ENCODE peak calls at places on chromosomes 7 and 10, in ten cellular contexts. One of them, this sample, is unnamed.

GRCh38 chr10:86411281-86411841 is 44.8 kb upstream of the GRID1 start:
- ATAC-seq in thoracic aorta: peak; percentile 78
- ATAC-seq in mucosa of descending colon: peak; percentile 85
- ATAC-seq in Panc1: no peak
- ATAC-seq in left lung: peak; percentile 75
- ATAC-seq in heart right ventricle: peak; percentile 84
- ATAC-seq in upper lobe of left lung: no peak
- ATAC-seq in HCT116: no peak
- ATAC-seq in heart left ventricle: peak; percentile 89
- ATAC-seq in naive thymus-derived CD4-positive, alpha-beta T cell: peak; percentile 70
- ATAC-seq in this sample: no peak

GRCh38 chr7:91569702-91570457 is 305.6 kb downstream of the FZD1 start:
- ATAC-seq in thoracic aorta: no peak
- ATAC-seq in mucosa of descending colon: no peak
- ATAC-seq in Panc1: no peak
- ATAC-seq in left lung: peak; percentile 25
- ATAC-seq in heart right ventricle: no peak
- ATAC-seq in upper lobe of left lung: no peak
- ATAC-seq in HCT116: no peak
- ATAC-seq in heart left ventricle: no peak
- ATAC-seq in naive thymus-derived CD4-positive, alpha-beta T cell: no peak
- ATAC-seq in this sample: no peak

GRCh38 chr7:94423865-94424264 is 29.2 kb downstream of the COL1A2 start:
- ATAC-seq in thoracic aorta: no peak
- ATAC-seq in mucosa of descending colon: no peak
- ATAC-seq in Panc1: no peak
- ATAC-seq in left lung: no peak
- ATAC-seq in heart right ventricle: no peak
- ATAC-seq in upper lobe of left lung: no peak
- ATAC-seq in HCT116: no peak
- ATAC-seq in heart left ventricle: no peak
- ATAC-seq in naive thymus-derived CD4-positive, alpha-beta T cell: no peak
- ATAC-seq in this sample: peak; percentile 75

GRCh38 chr7:130921391-130922180 is 187.6 kb upstream of the KLF14 start:
- ATAC-seq in thoracic aorta: peak; percentile 82
- ATAC-seq in mucosa of descending colon: peak; percentile 51
- ATAC-seq in Panc1: peak; percentile 33
- ATAC-seq in left lung: peak; percentile 63
- ATAC-seq in heart right ventricle: peak; percentile 84
- ATAC-seq in upper lobe of left lung: peak; percentile 80
- ATAC-seq in HCT116: no peak
- ATAC-seq in heart left ventricle: peak; percentile 92
- ATAC-seq in naive thymus-derived CD4-positive, alpha-beta T cell: no peak
- ATAC-seq in this sample: peak; percentile 78

GRCh38 chr10:129140861-129141260 is 326.2 kb upstream of the MGMT start:
- ATAC-seq in thoracic aorta: no peak
- ATAC-seq in mucosa of descending colon: no peak
- ATAC-seq in Panc1: no peak
- ATAC-seq in left lung: peak; percentile 44
- ATAC-seq in heart right ventricle: no peak
- ATAC-seq in upper lobe of left lung: no peak
- ATAC-seq in HCT116: no peak
- ATAC-seq in heart left ventricle: peak; percentile 61
- ATAC-seq in naive thymus-derived CD4-positive, alpha-beta T cell: peak; percentile 60
- ATAC-seq in this sample: no peak

GRCh38 chr7:37377231-37377630 is 71.4 kb downstream of the ELMO1 start:
- ATAC-seq in thoracic aorta: no peak
- ATAC-seq in mucosa of descending colon: no peak
- ATAC-seq in Panc1: no peak
- ATAC-seq in left lung: no peak
- ATAC-seq in heart right ventricle: no peak
- ATAC-seq in upper lobe of left lung: no peak
- ATAC-seq in HCT116: no peak
- ATAC-seq in heart left ventricle: no peak
- ATAC-seq in naive thymus-derived CD4-positive, alpha-beta T cell: peak; percentile 38
- ATAC-seq in this sample: no peak

GRCh38 chr10:11685787-11686218 is 56.4 kb upstream of the ECHDC3 start:
- ATAC-seq in thoracic aorta: no peak
- ATAC-seq in mucosa of descending colon: peak; percentile 49
- ATAC-seq in Panc1: no peak
- ATAC-seq in left lung: peak; percentile 45
- ATAC-seq in heart right ventricle: no peak
- ATAC-seq in upper lobe of left lung: no peak
- ATAC-seq in HCT116: peak; percentile 4
- ATAC-seq in heart left ventricle: no peak
- ATAC-seq in naive thymus-derived CD4-positive, alpha-beta T cell: peak; percentile 43
- ATAC-seq in this sample: no peak

GRCh38 chr10:12921163-12921562 is 80.3 kb downstream of the CCDC3 start:
- ATAC-seq in thoracic aorta: no peak
- ATAC-seq in mucosa of descending colon: no peak
- ATAC-seq in Panc1: no peak
- ATAC-seq in left lung: no peak
- ATAC-seq in heart right ventricle: no peak
- ATAC-seq in upper lobe of left lung: no peak
- ATAC-seq in HCT116: no peak
- ATAC-seq in heart left ventricle: no peak
- ATAC-seq in naive thymus-derived CD4-positive, alpha-beta T cell: no peak
- ATAC-seq in this sample: no peak

GRCh38 chr10:75971402-75972211 is 540.2 kb downstream of the LRMDA start:
- ATAC-seq in thoracic aorta: no peak
- ATAC-seq in mucosa of descending colon: peak; percentile 25
- ATAC-seq in Panc1: no peak
- ATAC-seq in left lung: peak; percentile 73
- ATAC-seq in heart right ventricle: peak; percentile 43
- ATAC-seq in upper lobe of left lung: no peak
- ATAC-seq in HCT116: no peak
- ATAC-seq in heart left ventricle: peak; percentile 33
- ATAC-seq in naive thymus-derived CD4-positive, alpha-beta T cell: no peak
- ATAC-seq in this sample: peak; percentile 62

GRCh38 chr7:2701832-2702593 is 14.0 kb downstream of the AMZ1 start:
- ATAC-seq in thoracic aorta: no peak
- ATAC-seq in mucosa of descending colon: peak; percentile 14
- ATAC-seq in Panc1: peak; percentile 37
- ATAC-seq in left lung: peak; percentile 32
- ATAC-seq in heart right ventricle: peak; percentile 59
- ATAC-seq in upper lobe of left lung: peak; percentile 24
- ATAC-seq in HCT116: no peak
- ATAC-seq in heart left ventricle: peak; percentile 73
- ATAC-seq in naive thymus-derived CD4-positive, alpha-beta T cell: no peak
- ATAC-seq in this sample: peak; percentile 88

GRCh38 chr10:124477614-124478363 is 16.2 kb downstream of the LHPP start:
- ATAC-seq in thoracic aorta: no peak
- ATAC-seq in mucosa of descending colon: no peak
- ATAC-seq in Panc1: peak; percentile 39
- ATAC-seq in left lung: no peak
- ATAC-seq in heart right ventricle: no peak
- ATAC-seq in upper lobe of left lung: no peak
- ATAC-seq in HCT116: no peak
- ATAC-seq in heart left ventricle: peak; percentile 16
- ATAC-seq in naive thymus-derived CD4-positive, alpha-beta T cell: no peak
- ATAC-seq in this sample: no peak

GRCh38 chr10:32459072-32459703 is 13.2 kb downstream of the CCDC7 start:
- ATAC-seq in thoracic aorta: no peak
- ATAC-seq in mucosa of descending colon: peak; percentile 73
- ATAC-seq in Panc1: no peak
- ATAC-seq in left lung: peak; percentile 86
- ATAC-seq in heart right ventricle: no peak
- ATAC-seq in upper lobe of left lung: no peak
- ATAC-seq in HCT116: no peak
- ATAC-seq in heart left ventricle: peak; percentile 18
- ATAC-seq in naive thymus-derived CD4-positive, alpha-beta T cell: peak; percentile 100
- ATAC-seq in this sample: no peak

GRCh38 chr7:134813668-134814067 is 34.2 kb downstream of the CALD1 start:
- ATAC-seq in thoracic aorta: no peak
- ATAC-seq in mucosa of descending colon: peak; percentile 31
- ATAC-seq in Panc1: no peak
- ATAC-seq in left lung: no peak
- ATAC-seq in heart right ventricle: no peak
- ATAC-seq in upper lobe of left lung: no peak
- ATAC-seq in HCT116: no peak
- ATAC-seq in heart left ventricle: peak; percentile 47
- ATAC-seq in naive thymus-derived CD4-positive, alpha-beta T cell: no peak
- ATAC-seq in this sample: no peak

GRCh38 chr7:117186631-117187030 is 136.2 kb downstream of the WNT2 start:
- ATAC-seq in thoracic aorta: no peak
- ATAC-seq in mucosa of descending colon: no peak
- ATAC-seq in Panc1: no peak
- ATAC-seq in left lung: no peak
- ATAC-seq in heart right ventricle: no peak
- ATAC-seq in upper lobe of left lung: no peak
- ATAC-seq in HCT116: no peak
- ATAC-seq in heart left ventricle: no peak
- ATAC-seq in naive thymus-derived CD4-positive, alpha-beta T cell: no peak
- ATAC-seq in this sample: no peak

GRCh38 chr7:157412021-157412443 is 75.2 kb downstream of the DNAJB6 start:
- ATAC-seq in thoracic aorta: no peak
- ATAC-seq in mucosa of descending colon: no peak
- ATAC-seq in Panc1: no peak
- ATAC-seq in left lung: no peak
- ATAC-seq in heart right ventricle: no peak
- ATAC-seq in upper lobe of left lung: no peak
- ATAC-seq in HCT116: no peak
- ATAC-seq in heart left ventricle: no peak
- ATAC-seq in naive thymus-derived CD4-positive, alpha-beta T cell: peak; percentile 61
- ATAC-seq in this sample: no peak

DNA sequence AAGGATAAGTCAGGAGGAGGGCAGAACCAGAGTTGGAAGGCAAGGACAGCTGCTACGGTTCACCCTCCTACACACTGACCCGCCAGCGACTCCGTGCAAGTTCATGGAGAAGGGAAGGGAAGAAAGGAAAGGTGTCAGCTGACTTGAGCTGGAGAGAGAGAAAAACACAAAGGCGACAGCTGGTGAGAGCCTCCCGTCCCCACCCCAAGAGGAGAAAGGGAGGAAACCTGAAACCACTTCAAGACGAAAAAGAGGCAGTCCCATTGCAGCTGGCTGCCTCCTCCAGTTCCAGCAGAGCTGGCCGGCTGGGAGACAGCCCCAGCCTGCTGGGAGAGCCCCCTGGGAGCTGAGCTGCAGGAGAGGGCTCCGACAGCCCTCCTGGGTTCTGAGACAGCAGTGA is 75.2 kb downstream of the PARD3 start:
- ATAC-seq in thoracic aorta: no peak
- ATAC-seq in mucosa of descending colon: peak; percentile 79
- ATAC-seq in Panc1: peak; percentile 79
- ATAC-seq in left lung: peak; percentile 94
- ATAC-seq in heart right ventricle: peak; percentile 73
- ATAC-seq in upper lobe of left lung: peak; percentile 69
- ATAC-seq in HCT116: peak; percentile 65
- ATAC-seq in heart left ventricle: peak; percentile 63
- ATAC-seq in naive thymus-derived CD4-positive, alpha-beta T cell: no peak
- ATAC-seq in this sample: peak; percentile 77
- H3K4me3 ChIP-seq in thoracic aorta: peak overlapping the region; percentile 47
- H3K4me3 ChIP-seq in mucosa of descending colon: no peak overlapping the region
- H3K4me3 ChIP-seq in Panc1: peak overlapping the region; percentile 1
- H3K4me3 ChIP-seq in left lung: no peak overlapping the region
- H3K4me3 ChIP-seq in heart right ventricle: no peak overlapping the region
- H3K4me3 ChIP-seq in upper lobe of left lung: no peak overlapping the region
- H3K4me3 ChIP-seq in HCT116: no peak overlapping the region
- H3K4me3 ChIP-seq in heart left ventricle: no peak overlapping the region
- H3K4me3 ChIP-seq in naive thymus-derived CD4-positive, alpha-beta T cell: no peak overlapping the region
- H3K4me3 ChIP-seq in this sample: no peak overlapping the region

DNA sequence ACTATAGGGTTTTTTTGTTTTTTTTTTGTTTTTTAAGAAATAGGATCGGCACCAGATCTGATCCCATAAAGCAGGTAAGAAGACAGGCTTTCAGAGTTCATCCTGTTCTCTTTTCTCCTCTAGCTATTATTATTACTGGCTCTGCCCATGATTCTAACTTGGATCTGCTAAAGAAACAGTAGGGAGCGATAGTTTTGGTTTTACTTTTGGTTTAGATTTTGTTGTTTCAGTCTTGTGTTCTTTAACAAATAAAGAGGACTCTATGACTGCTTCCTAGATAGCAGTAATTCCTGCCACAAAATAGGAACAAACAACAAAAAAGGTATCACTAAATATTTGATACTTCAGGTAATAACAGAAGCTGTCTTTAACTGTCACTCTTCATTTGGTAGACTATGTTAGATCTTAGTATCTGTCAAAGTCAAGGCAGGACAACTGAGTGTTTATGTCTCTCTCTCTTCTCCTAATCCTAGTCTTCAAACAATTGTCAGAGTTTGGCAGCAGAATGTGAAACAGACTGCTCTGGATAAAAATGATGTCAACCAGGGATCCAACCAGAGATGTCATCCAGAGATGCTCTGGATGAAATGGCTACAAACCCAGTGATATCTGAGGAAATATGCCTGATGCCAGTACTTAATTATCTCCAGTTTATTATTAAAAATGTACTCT is 99.8 kb downstream of the KMT2C start:
- ATAC-seq in thoracic aorta: no peak
- ATAC-seq in mucosa of descending colon: peak; percentile 51
- ATAC-seq in Panc1: no peak
- ATAC-seq in left lung: peak; percentile 38
- ATAC-seq in heart right ventricle: peak; percentile 63
- ATAC-seq in upper lobe of left lung: no peak
- ATAC-seq in HCT116: no peak
- ATAC-seq in heart left ventricle: no peak
- ATAC-seq in naive thymus-derived CD4-positive, alpha-beta T cell: peak; percentile 42
- ATAC-seq in this sample: no peak
- H3K4me3 ChIP-seq in thoracic aorta: peak overlapping the region; percentile 54
- H3K4me3 ChIP-seq in mucosa of descending colon: no peak overlapping the region
- H3K4me3 ChIP-seq in Panc1: no peak overlapping the region
- H3K4me3 ChIP-seq in left lung: no peak overlapping the region
- H3K4me3 ChIP-seq in heart right ventricle: no peak overlapping the region
- H3K4me3 ChIP-seq in upper lobe of left lung: no peak overlapping the region
- H3K4me3 ChIP-seq in HCT116: no peak overlapping the region
- H3K4me3 ChIP-seq in heart left ventricle: peak overlapping the region; percentile 38
- H3K4me3 ChIP-seq in naive thymus-derived CD4-positive, alpha-beta T cell: peak overlapping the region; percentile 27
- H3K4me3 ChIP-seq in this sample: peak overlapping the region; percentile 17

GRCh38 chr10:17216217-17216900 is 11.7 kb upstream of the VIM start:
- ATAC-seq in thoracic aorta: peak; percentile 79
- ATAC-seq in mucosa of descending colon: peak; percentile 98
- ATAC-seq in Panc1: peak; percentile 88
- ATAC-seq in left lung: peak; percentile 88
- ATAC-seq in heart right ventricle: peak; percentile 88
- ATAC-seq in upper lobe of left lung: peak; percentile 90
- ATAC-seq in HCT116: peak; percentile 86
- ATAC-seq in heart left ventricle: peak; percentile 96
- ATAC-seq in naive thymus-derived CD4-positive, alpha-beta T cell: peak; percentile 91
- ATAC-seq in this sample: peak; percentile 92
- H3K4me3 ChIP-seq in thoracic aorta: peak overlapping the region; percentile 25
- H3K4me3 ChIP-seq in mucosa of descending colon: no peak overlapping the region
- H3K4me3 ChIP-seq in Panc1: no peak overlapping the region
- H3K4me3 ChIP-seq in left lung: no peak overlapping the region
- H3K4me3 ChIP-seq in heart right ventricle: no peak overlapping the region
- H3K4me3 ChIP-seq in upper lobe of left lung: no peak overlapping the region
- H3K4me3 ChIP-seq in HCT116: no peak overlapping the region
- H3K4me3 ChIP-seq in heart left ventricle: no peak overlapping the region
- H3K4me3 ChIP-seq in naive thymus-derived CD4-positive, alpha-beta T cell: no peak overlapping the region
- H3K4me3 ChIP-seq in this sample: no peak overlapping the region

DNA sequence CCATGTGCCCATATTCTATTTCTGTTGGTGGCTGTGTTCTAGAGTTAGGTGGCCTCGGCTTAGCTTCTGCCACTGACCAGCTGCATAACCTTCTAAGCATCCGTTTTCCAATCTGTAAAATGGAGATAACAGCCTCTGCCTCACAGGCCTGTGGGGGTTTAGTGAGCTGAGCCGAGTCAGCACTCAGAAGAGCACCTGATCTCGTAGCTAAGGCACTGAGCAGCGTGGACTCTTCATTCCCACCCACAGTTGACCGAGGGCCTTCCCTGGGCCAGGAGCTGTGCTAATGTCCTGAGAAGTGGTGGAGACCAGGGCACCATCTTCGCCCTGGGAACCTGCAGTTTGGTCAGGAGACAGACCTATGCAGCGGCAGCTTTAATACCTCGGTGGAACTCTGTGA is 137.1 kb downstream of the C10orf105 start:
- ATAC-seq in thoracic aorta: no peak
- ATAC-seq in mucosa of descending colon: no peak
- ATAC-seq in Panc1: no peak
- ATAC-seq in left lung: no peak
- ATAC-seq in heart right ventricle: no peak
- ATAC-seq in upper lobe of left lung: no peak
- ATAC-seq in HCT116: no peak
- ATAC-seq in heart left ventricle: no peak
- ATAC-seq in naive thymus-derived CD4-positive, alpha-beta T cell: no peak
- ATAC-seq in this sample: no peak
- H3K4me3 ChIP-seq in thoracic aorta: no peak overlapping the region
- H3K4me3 ChIP-seq in mucosa of descending colon: no peak overlapping the region
- H3K4me3 ChIP-seq in Panc1: no peak overlapping the region
- H3K4me3 ChIP-seq in left lung: no peak overlapping the region
- H3K4me3 ChIP-seq in heart right ventricle: no peak overlapping the region
- H3K4me3 ChIP-seq in upper lobe of left lung: no peak overlapping the region
- H3K4me3 ChIP-seq in HCT116: no peak overlapping the region
- H3K4me3 ChIP-seq in heart left ventricle: no peak overlapping the region
- H3K4me3 ChIP-seq in naive thymus-derived CD4-positive, alpha-beta T cell: no peak overlapping the region
- H3K4me3 ChIP-seq in this sample: no peak overlapping the region